ENCODE peak calls at places on chromosomes 13 and 19, in eight cellular contexts. T is stimulated activated CD8-positive, alpha-beta memory T cell treated with anti-CD3 and anti-CD28 coated beads, Interleukin-7, amount 100 ng/mL, for 1 hour; Y is D341Med; B is RWPE1; K is NCI-H146; R is EL; F is cardiac muscle cell; J is amniotic stem cell. G is an unnamed sample.

GRCh38 chr13:109567315-109567714 is 219.1 kb downstream of the IRS2 start:
- DNase-seq in T (no peak), Y (no peak), B (no peak), K (no peak), R (no peak), F (peak; percentile 11), J (no peak), G (no peak)

GRCh38 chr13:38202730-38203129 is 146.9 kb upstream of the UFM1 start:
- DNase-seq in T (no peak), Y (no peak), B (peak; percentile 17), K (no peak), R (peak; percentile 76), F (peak; percentile 6), J (no peak), G (no peak)

GRCh38 chr19:57363734-57364181 is 407 bp downstream of the TRAPPC2B start:
- DNase-seq in T (no peak), Y (no peak), B (peak; percentile 20), K (peak; percentile 27), R (peak; percentile 18), F (peak; percentile 20), J (no peak), G (no peak)

GRCh38 chr13:35499131-35500051 is 22.9 kb upstream of the MAB21L1 start:
- DNase-seq in T (no peak), Y (no peak), B (no peak), K (peak; percentile 91), R (no peak), F (no peak), J (no peak), G (no peak)

GRCh38 chr13:113096745-113097305 is 8.8 kb upstream of the F7 start:
- DNase-seq in T (no peak), Y (no peak), B (no peak), K (no peak), R (no peak), F (no peak), J (no peak), G (no peak)

GRCh38 chr13:32237681-32238080 is 77.5 kb downstream of the ZAR1L start:
- DNase-seq in T (no peak), Y (no peak), B (no peak), K (no peak), R (no peak), F (no peak), J (no peak), G (no peak)

GRCh38 chr19:57708641-57709354 is at the start of gene ZNF154:
- DNase-seq in T (no peak), Y (peak; percentile 86), B (no peak), K (no peak), R (no peak), F (peak; percentile 86), J (no peak), G (no peak)

GRCh38 chr19:35915508-35915907 is 7.4 kb upstream of the TYROBP start:
- DNase-seq in T (no peak), Y (no peak), B (no peak), K (no peak), R (no peak), F (no peak), J (no peak), G (no peak)

GRCh38 chr13:48749699-48750473 is 96.2 kb downstream of the CYSLTR2 start:
- DNase-seq in T (peak; percentile 9), Y (no peak), B (peak; percentile 87), K (peak; percentile 33), R (peak; percentile 99), F (peak; percentile 95), J (peak; percentile 91), G (peak; percentile 50)

GRCh38 chr19:54190942-54191670 is at the start of gene TSEN34:
- DNase-seq in T (peak; percentile 72), Y (peak; percentile 92), B (peak; percentile 72), K (peak; percentile 90), R (peak; percentile 88), F (peak; percentile 91), J (peak; percentile 61), G (peak; percentile 82)

GRCh38 chr13:55999709-56000108 is 1141.0 kb upstream of the PRR20A start:
- DNase-seq in T (no peak), Y (no peak), B (no peak), K (no peak), R (no peak), F (no peak), J (no peak), G (no peak)

GRCh38 chr13:93224545-93224944 is 2.1 kb upstream of the GPC6 start:
- DNase-seq in T (no peak), Y (no peak), B (no peak), K (no peak), R (peak; percentile 71), F (peak; percentile 77), J (no peak), G (no peak)

GRCh38 chr19:6750062-6750461 is 10.6 kb downstream of the TRIP10 start:
- DNase-seq in T (no peak), Y (peak; percentile 45), B (no peak), K (no peak), R (no peak), F (no peak), J (no peak), G (no peak)

GRCh38 chr19:44951179-44952159 is 3.7 kb upstream of the CLPTM1 start:
- DNase-seq in T (peak; percentile 13), Y (peak; percentile 78), B (peak; percentile 84), K (peak; percentile 84), R (peak; percentile 73), F (peak; percentile 89), J (peak; percentile 86), G (peak; percentile 49)

GRCh38 chr13:110629735-110630134 is 14.4 kb downstream of the NAXD start:
- DNase-seq in T (no peak), Y (no peak), B (no peak), K (no peak), R (no peak), F (no peak), J (no peak), G (no peak)

GRCh38 chr13:35672611-35673010 is 196.1 kb upstream of the MAB21L1 start:
- DNase-seq in T (no peak), Y (peak; percentile 71), B (no peak), K (peak; percentile 63), R (peak; percentile 75), F (no peak), J (no peak), G (no peak)